ENCODE peak calls at places on chromosomes 13 and 19, in six cellular contexts. X is neural progenitor cell, A is Panc1, N is K562, U is PC-3, S is caudate nucleus. O is an unnamed sample.

GRCh38 chr13:47175172-47175806 is 278.4 kb upstream of the HTR2A start:
- DNase-seq in X (no peak), A (no peak), N (no peak), U (peak), S (no peak), O (no peak)

GRCh38 chr19:10184636-10185035 is 10.1 kb downstream of the DNMT1 start:
- DNase-seq in X (no peak), A (no peak), N (no peak), U (peak), S (no peak), O (no peak)

GRCh38 chr13:99382428-99383133 is 75.4 kb upstream of the GPR183 start:
- DNase-seq in X (no peak), A (no peak), N (no peak), U (no peak), S (no peak), O (no peak)

GRCh38 chr19:947707-948533 is 22.1 kb downstream of the ARID3A start:
- DNase-seq in X (no peak), A (no peak), N (no peak), U (no peak), S (no peak), O (no peak)

GRCh38 chr13:98824376-98825160 is 72.1 kb upstream of the SLC15A1 start:
- DNase-seq in X (no peak), A (no peak), N (no peak), U (no peak), S (no peak), O (no peak)

GRCh38 chr13:81551036-81551435 is 1210.1 kb upstream of the SPRY2 start:
- DNase-seq in X (no peak), A (no peak), N (no peak), U (no peak), S (no peak), O (no peak)

GRCh38 chr19:46860846-46861690 is at the start of gene ARHGAP35:
- DNase-seq in X (no peak), A (no peak), N (peak), U (peak), S (no peak), O (no peak)

GRCh38 chr19:19146865-19147264 is 8.6 kb upstream of the TMEM161A start:
- DNase-seq in X (no peak), A (no peak), N (no peak), U (no peak), S (no peak), O (no peak)

GRCh38 chr13:108621421-108621820 is 8.0 kb upstream of the MYO16 start:
- DNase-seq in X (no peak), A (no peak), N (no peak), U (peak), S (no peak), O (no peak)

GRCh38 chr13:73088332-73088935 is 29.6 kb downstream of the KLF5 start:
- DNase-seq in X (no peak), A (no peak), N (no peak), U (no peak), S (no peak), O (no peak)

GRCh38 chr19:14772467-14772866 is 5.9 kb downstream of the ADGRE2 start:
- DNase-seq in X (no peak), A (no peak), N (no peak), U (no peak), S (no peak), O (no peak)

GRCh38 chr13:110518571-110518970 is 43.0 kb downstream of the RAB20 start:
- DNase-seq in X (no peak), A (no peak), N (peak), U (no peak), S (no peak), O (no peak)

GRCh38 chr19:13790354-13790753 is 4.9 kb upstream of the ZSWIM4 start:
- DNase-seq in X (no peak), A (no peak), N (no peak), U (no peak), S (no peak), O (no peak)

GRCh38 chr13:70580825-70581224 is 472.6 kb upstream of the KLHL1 start:
- DNase-seq in X (no peak), A (no peak), N (no peak), U (no peak), S (no peak), O (no peak)

GRCh38 chr13:83819156-83819555 is 63.1 kb downstream of the SLITRK1 start:
- DNase-seq in X (no peak), A (no peak), N (no peak), U (no peak), S (no peak), O (no peak)

GRCh38 chr19:10228925-10229324 is 2.2 kb downstream of the S1PR2 start:
- DNase-seq in X (peak), A (no peak), N (peak), U (peak), S (no peak), O (no peak)

GRCh38 chr13:111288276-111288675 is 32.2 kb upstream of the TEX29 start:
- DNase-seq in X (no peak), A (no peak), N (no peak), U (no peak), S (no peak), O (no peak)

GRCh38 chr19:38441660-38442348 is 8.3 kb downstream of the RYR1 start:
- DNase-seq in X (peak), A (no peak), N (peak), U (no peak), S (no peak), O (no peak)

GRCh38 chr13:23159587-23160240 is 21.1 kb upstream of the SGCG start:
- DNase-seq in X (peak), A (no peak), N (no peak), U (no peak), S (no peak), O (no peak)

GRCh38 chr13:58018865-58019264 is 387.3 kb downstream of the PCDH17 start:
- DNase-seq in X (no peak), A (no peak), N (no peak), U (no peak), S (no peak), O (no peak)

GRCh38 chr13:50678464-50679162 is 164.9 kb downstream of the DLEU7 start:
- DNase-seq in X (no peak), A (no peak), N (no peak), U (peak), S (no peak), O (no peak)

GRCh38 chr13:75635101-75635620 is 969 bp upstream of the LMO7 start:
- DNase-seq in X (no peak), A (no peak), N (no peak), U (no peak), S (no peak), O (no peak)

GRCh38 chr19:8361921-8362793 is 1.8 kb upstream of the ANGPTL4 start:
- DNase-seq in X (no peak), A (peak), N (no peak), U (peak), S (peak), O (peak)

GRCh38 chr13:48315981-48316380 is 12.4 kb downstream of the RB1 start:
- DNase-seq in X (no peak), A (no peak), N (no peak), U (no peak), S (no peak), O (no peak)

GRCh38 chr13:23963184-23963931 is 66.1 kb upstream of the C1QTNF9B start:
- DNase-seq in X (no peak), A (no peak), N (no peak), U (no peak), S (no peak), O (no peak)

GRCh38 chr13:49679244-49679643 is 12.0 kb downstream of the EBPL start:
- DNase-seq in X (no peak), A (no peak), N (no peak), U (no peak), S (no peak), O (no peak)

GRCh38 chr19:11268783-11269267 is 6.5 kb upstream of the DOCK6 start:
- DNase-seq in X (no peak), A (no peak), N (peak), U (peak), S (no peak), O (peak)

GRCh38 chr13:95858286-95859075 is 181.5 kb downstream of the DNAJC3 start:
- DNase-seq in X (no peak), A (no peak), N (no peak), U (peak), S (no peak), O (no peak)
- H3K27ac ChIP-seq in X (no peak), A (peak), N (no peak), U (no peak), S (no peak), O (no peak)

GRCh38 chr13:103542648-103543047 is 476.4 kb upstream of the SLC10A2 start:
- DNase-seq in X (no peak), A (no peak), N (no peak), U (no peak), S (no peak), O (no peak)

GRCh38 chr13:103540394-103540793 is 474.2 kb upstream of the SLC10A2 start:
- DNase-seq in X (no peak), A (no peak), N (no peak), U (no peak), S (no peak), O (no peak)

GRCh38 chr13:103539721-103540120 is 473.5 kb upstream of the SLC10A2 start:
- DNase-seq in X (no peak), A (no peak), N (no peak), U (no peak), S (no peak), O (no peak)

GRCh38 chr13:103537616-103538015 is 471.4 kb upstream of the SLC10A2 start:
- DNase-seq in X (no peak), A (no peak), N (no peak), U (no peak), S (no peak), O (no peak)

DNA sequence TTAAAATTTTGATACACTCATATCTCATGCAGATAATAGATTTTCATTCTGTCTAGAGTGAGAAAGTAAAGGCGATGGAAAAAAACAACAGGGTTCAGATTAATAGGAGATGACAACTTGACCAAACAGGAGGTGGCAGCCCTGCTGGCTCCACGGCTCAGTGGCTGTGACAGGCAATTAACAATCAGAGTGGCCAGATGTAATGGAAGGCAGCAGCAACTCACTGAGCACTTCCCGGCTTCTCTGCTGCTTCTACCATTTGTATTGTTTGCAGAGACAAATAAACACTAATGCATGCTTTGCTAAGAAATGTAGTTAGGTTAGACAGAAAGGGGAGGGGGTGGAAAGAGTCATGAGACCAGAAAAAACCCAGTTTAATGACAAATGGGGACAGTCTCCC is 473.0 kb upstream of the SLC10A2 start:
- DNase-seq in X (peak), A (no peak), N (no peak), U (no peak), S (no peak), O (no peak)
- H3K27ac ChIP-seq in X (peak), A (no peak), N (no peak), U (no peak), S (no peak), O (no peak)

DNA sequence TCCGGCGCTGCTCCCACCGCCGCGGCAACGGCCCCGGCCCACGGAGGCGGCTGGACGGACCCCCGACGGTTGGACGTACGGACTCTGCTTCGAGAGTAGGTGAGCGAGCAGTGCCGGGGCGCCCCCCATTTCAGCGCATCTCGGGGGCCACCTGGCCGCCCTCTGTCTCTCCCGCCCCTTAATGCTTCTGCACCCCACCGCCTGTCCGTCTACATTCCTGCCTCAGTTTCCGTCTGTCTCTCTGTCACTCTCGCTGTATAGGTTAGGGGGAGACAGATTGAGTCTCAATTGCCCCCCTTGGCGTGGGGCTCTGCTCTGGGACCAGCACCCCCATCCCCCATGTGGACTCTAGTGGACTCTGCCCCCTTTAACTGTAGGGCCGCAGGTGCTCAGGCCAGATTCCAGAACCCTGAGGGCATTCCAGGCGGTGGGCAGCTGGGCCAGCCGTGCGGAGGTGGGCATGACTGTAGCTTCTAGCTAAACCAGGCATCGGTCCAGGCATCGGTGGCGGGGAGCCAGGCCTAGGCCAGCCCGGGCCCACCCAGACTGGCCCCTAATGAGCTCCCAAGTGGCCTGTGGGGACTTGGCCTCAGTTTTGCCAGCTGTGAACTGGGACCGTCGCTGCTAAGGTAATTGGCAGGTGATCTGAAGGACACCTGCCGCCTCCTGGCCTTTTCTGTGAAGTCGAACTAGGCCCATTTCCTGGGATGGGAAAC is 373 bp downstream of the TNFAIP8L1 start:
- DNase-seq in X (no peak), A (no peak), N (no peak), U (no peak), S (no peak), O (no peak)
- H3K27ac ChIP-seq in X (no peak), A (peak), N (peak), U (no peak), S (peak), O (peak)

DNA sequence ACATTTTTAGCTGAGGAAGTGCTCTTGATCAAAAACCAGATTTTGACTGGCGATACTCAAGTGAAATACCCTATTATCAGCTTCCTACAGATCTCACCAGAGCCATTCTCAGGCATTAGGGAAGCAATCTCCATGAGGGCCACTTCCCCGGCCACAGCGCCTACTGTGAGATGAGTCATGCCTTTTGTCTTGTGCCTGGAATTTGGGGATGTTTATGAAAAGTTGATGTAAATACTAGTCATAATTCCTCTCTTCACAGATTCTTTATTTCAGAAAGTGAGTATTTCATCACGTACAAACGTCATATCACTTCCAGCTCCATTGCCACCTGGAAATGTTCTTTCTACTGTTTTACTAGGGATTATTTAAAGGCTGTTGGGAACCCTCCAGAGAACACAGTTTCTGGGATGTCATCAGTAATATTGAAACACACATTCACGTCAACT is 25.3 kb upstream of the SLC46A3 start:
- DNase-seq in X (no peak), A (no peak), N (no peak), U (peak), S (no peak), O (no peak)
- H3K27ac ChIP-seq in X (no peak), A (no peak), N (no peak), U (no peak), S (no peak), O (no peak)

GRCh38 chr19:42045575-42045974 is 24.4 kb downstream of the GRIK5 start:
- DNase-seq in X (no peak), A (no peak), N (no peak), U (no peak), S (no peak), O (no peak)
- H3K27ac ChIP-seq in X (no peak), A (no peak), N (no peak), U (no peak), S (peak), O (no peak)

DNA sequence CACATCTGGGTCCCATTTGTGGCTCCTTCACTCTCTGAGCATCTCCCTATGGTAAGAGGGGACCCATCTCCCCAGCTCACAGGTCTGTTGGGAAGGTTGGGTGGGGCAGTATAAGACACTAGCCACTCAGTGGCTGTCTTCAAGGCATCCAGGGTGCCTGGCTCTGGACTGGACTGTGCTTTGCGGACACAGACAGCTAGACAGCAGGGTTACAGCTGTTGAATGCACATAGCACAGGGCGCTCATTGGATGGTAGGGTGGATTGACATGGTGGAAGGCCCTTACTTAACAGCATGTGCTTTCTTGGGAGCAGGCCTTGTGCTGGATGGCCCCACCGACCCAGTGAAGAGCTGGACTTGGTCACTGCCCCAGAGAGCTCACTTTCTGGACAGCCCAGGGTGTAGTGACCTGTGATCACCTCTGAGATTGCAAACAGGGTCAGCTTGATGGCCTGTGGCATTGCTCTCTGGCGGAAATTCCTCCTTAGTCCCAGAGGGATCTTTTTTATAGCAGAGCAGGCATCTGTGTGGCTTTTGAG is 1.9 kb downstream of the ZNF444 start:
- DNase-seq in X (no peak), A (no peak), N (no peak), U (no peak), S (no peak), O (no peak)
- H3K27ac ChIP-seq in X (no peak), A (peak), N (no peak), U (peak), S (no peak), O (no peak)